ENCODE peak calls at places on chromosomes 2 and 18, in six cellular contexts. One of them, this sample, is unnamed.

GRCh38 chr2:240325654-240326031 is 109.8 kb upstream of the GPC1 start:
- DNase-seq in fibroblast of lung: no peak
- DNase-seq in HL-60: no peak
- DNase-seq in mammary epithelial cell: peak
- DNase-seq in cardiac fibroblast: peak
- DNase-seq in endodermal cell: peak
- DNase-seq in this sample: no peak

GRCh38 chr18:79454034-79454735 is 58.5 kb downstream of the NFATC1 start:
- DNase-seq in fibroblast of lung: no peak
- DNase-seq in HL-60: no peak
- DNase-seq in mammary epithelial cell: no peak
- DNase-seq in cardiac fibroblast: peak
- DNase-seq in endodermal cell: no peak
- DNase-seq in this sample: no peak

GRCh38 chr2:9803023-9803805 is 40.1 kb upstream of the TAF1B start:
- DNase-seq in fibroblast of lung: no peak
- DNase-seq in HL-60: no peak
- DNase-seq in mammary epithelial cell: peak
- DNase-seq in cardiac fibroblast: peak
- DNase-seq in endodermal cell: peak
- DNase-seq in this sample: no peak

GRCh38 chr18:80202264-80202998 is 44.9 kb downstream of the PARD6G start:
- DNase-seq in fibroblast of lung: no peak
- DNase-seq in HL-60: no peak
- DNase-seq in mammary epithelial cell: no peak
- DNase-seq in cardiac fibroblast: no peak
- DNase-seq in endodermal cell: no peak
- DNase-seq in this sample: no peak

GRCh38 chr2:179107737-179108136 is 57.8 kb upstream of the CCDC141 start:
- DNase-seq in fibroblast of lung: peak
- DNase-seq in HL-60: no peak
- DNase-seq in mammary epithelial cell: no peak
- DNase-seq in cardiac fibroblast: peak
- DNase-seq in endodermal cell: no peak
- DNase-seq in this sample: peak

GRCh38 chr18:36378194-36378593 is 80.7 kb downstream of the FHOD3 start:
- DNase-seq in fibroblast of lung: no peak
- DNase-seq in HL-60: no peak
- DNase-seq in mammary epithelial cell: no peak
- DNase-seq in cardiac fibroblast: no peak
- DNase-seq in endodermal cell: no peak
- DNase-seq in this sample: no peak

GRCh38 chr2:102664439-102665042 is 45.2 kb downstream of the SLC9A2 start:
- DNase-seq in fibroblast of lung: no peak
- DNase-seq in HL-60: no peak
- DNase-seq in mammary epithelial cell: peak
- DNase-seq in cardiac fibroblast: peak
- DNase-seq in endodermal cell: no peak
- DNase-seq in this sample: peak

GRCh38 chr2:216691210-216691741 is 4.1 kb downstream of the IGFBP5 start:
- DNase-seq in fibroblast of lung: peak
- DNase-seq in HL-60: no peak
- DNase-seq in mammary epithelial cell: peak
- DNase-seq in cardiac fibroblast: peak
- DNase-seq in endodermal cell: peak
- DNase-seq in this sample: peak

GRCh38 chr2:225010804-225011203 is 31.5 kb downstream of the DOCK10 start:
- DNase-seq in fibroblast of lung: peak
- DNase-seq in HL-60: no peak
- DNase-seq in mammary epithelial cell: peak
- DNase-seq in cardiac fibroblast: peak
- DNase-seq in endodermal cell: no peak
- DNase-seq in this sample: peak

GRCh38 chr18:42025974-42026625 is 71.1 kb downstream of the PIK3C3 start:
- DNase-seq in fibroblast of lung: no peak
- DNase-seq in HL-60: no peak
- DNase-seq in mammary epithelial cell: no peak
- DNase-seq in cardiac fibroblast: no peak
- DNase-seq in endodermal cell: no peak
- DNase-seq in this sample: no peak

GRCh38 chr18:9210996-9211395 is 74.4 kb downstream of the ANKRD12 start:
- DNase-seq in fibroblast of lung: no peak
- DNase-seq in HL-60: no peak
- DNase-seq in mammary epithelial cell: no peak
- DNase-seq in cardiac fibroblast: peak
- DNase-seq in endodermal cell: no peak
- DNase-seq in this sample: peak

GRCh38 chr18:79941473-79942119 is 9.9 kb downstream of the SLC66A2 start:
- DNase-seq in fibroblast of lung: no peak
- DNase-seq in HL-60: no peak
- DNase-seq in mammary epithelial cell: no peak
- DNase-seq in cardiac fibroblast: no peak
- DNase-seq in endodermal cell: peak
- DNase-seq in this sample: no peak

GRCh38 chr2:240913810-240914644 is 7.9 kb downstream of the CROCC2 start:
- DNase-seq in fibroblast of lung: peak
- DNase-seq in HL-60: peak
- DNase-seq in mammary epithelial cell: no peak
- DNase-seq in cardiac fibroblast: peak
- DNase-seq in endodermal cell: peak
- DNase-seq in this sample: no peak

GRCh38 chr2:107992069-107992468 is 5.7 kb downstream of the SLC5A7 start:
- DNase-seq in fibroblast of lung: no peak
- DNase-seq in HL-60: no peak
- DNase-seq in mammary epithelial cell: no peak
- DNase-seq in cardiac fibroblast: peak
- DNase-seq in endodermal cell: no peak
- DNase-seq in this sample: no peak

GRCh38 chr2:54888146-54888545 is 162.1 kb downstream of the RTN4 start:
- DNase-seq in fibroblast of lung: no peak
- DNase-seq in HL-60: no peak
- DNase-seq in mammary epithelial cell: no peak
- DNase-seq in cardiac fibroblast: no peak
- DNase-seq in endodermal cell: no peak
- DNase-seq in this sample: no peak

GRCh38 chr2:102618452-102619413 is 620 bp upstream of the SLC9A2 start:
- DNase-seq in fibroblast of lung: peak
- DNase-seq in HL-60: peak
- DNase-seq in mammary epithelial cell: peak
- DNase-seq in cardiac fibroblast: peak
- DNase-seq in endodermal cell: peak
- DNase-seq in this sample: no peak

GRCh38 chr2:88590998-88591613 is 36.2 kb downstream of the EIF2AK3 start:
- DNase-seq in fibroblast of lung: peak
- DNase-seq in HL-60: peak
- DNase-seq in mammary epithelial cell: peak
- DNase-seq in cardiac fibroblast: peak
- DNase-seq in endodermal cell: peak
- DNase-seq in this sample: peak

GRCh38 chr18:35463837-35464236 is 33.9 kb downstream of the INO80C start:
- DNase-seq in fibroblast of lung: no peak
- DNase-seq in HL-60: no peak
- DNase-seq in mammary epithelial cell: no peak
- DNase-seq in cardiac fibroblast: no peak
- DNase-seq in endodermal cell: no peak
- DNase-seq in this sample: no peak

GRCh38 chr2:218383892-218384519 is 1.9 kb downstream of the SLC11A1 start:
- DNase-seq in fibroblast of lung: no peak
- DNase-seq in HL-60: no peak
- DNase-seq in mammary epithelial cell: peak
- DNase-seq in cardiac fibroblast: peak
- DNase-seq in endodermal cell: no peak
- DNase-seq in this sample: no peak

GRCh38 chr2:60522462-60522861 is 31.0 kb downstream of the BCL11A start:
- DNase-seq in fibroblast of lung: no peak
- DNase-seq in HL-60: no peak
- DNase-seq in mammary epithelial cell: no peak
- DNase-seq in cardiac fibroblast: no peak
- DNase-seq in endodermal cell: peak
- DNase-seq in this sample: no peak

GRCh38 chr2:117956036-117956791 is 57.7 kb downstream of the CCDC93 start:
- DNase-seq in fibroblast of lung: peak
- DNase-seq in HL-60: no peak
- DNase-seq in mammary epithelial cell: no peak
- DNase-seq in cardiac fibroblast: peak
- DNase-seq in endodermal cell: no peak
- DNase-seq in this sample: no peak
- H3K4me3 ChIP-seq in fibroblast of lung: no peak
- H3K4me3 ChIP-seq in HL-60: no peak
- H3K4me3 ChIP-seq in mammary epithelial cell: no peak
- H3K4me3 ChIP-seq in cardiac fibroblast: no peak
- H3K4me3 ChIP-seq in endodermal cell: no peak
- H3K4me3 ChIP-seq in this sample: no peak

GRCh38 chr2:177596866-177597265 is 204.3 kb downstream of the AGPS start:
- DNase-seq in fibroblast of lung: no peak
- DNase-seq in HL-60: no peak
- DNase-seq in mammary epithelial cell: no peak
- DNase-seq in cardiac fibroblast: no peak
- DNase-seq in endodermal cell: no peak
- DNase-seq in this sample: no peak

GRCh38 chr2:177597759-177598158 is 205.2 kb downstream of the AGPS start:
- DNase-seq in fibroblast of lung: no peak
- DNase-seq in HL-60: no peak
- DNase-seq in mammary epithelial cell: no peak
- DNase-seq in cardiac fibroblast: no peak
- DNase-seq in endodermal cell: no peak
- DNase-seq in this sample: no peak

GRCh38 chr2:177599956-177600355 is 207.4 kb downstream of the AGPS start:
- DNase-seq in fibroblast of lung: no peak
- DNase-seq in HL-60: no peak
- DNase-seq in mammary epithelial cell: no peak
- DNase-seq in cardiac fibroblast: no peak
- DNase-seq in endodermal cell: no peak
- DNase-seq in this sample: no peak

GRCh38 chr2:177599072-177599688 is 206.6 kb downstream of the AGPS start:
- DNase-seq in fibroblast of lung: no peak
- DNase-seq in HL-60: no peak
- DNase-seq in mammary epithelial cell: no peak
- DNase-seq in cardiac fibroblast: no peak
- DNase-seq in endodermal cell: peak
- DNase-seq in this sample: no peak

DNA sequence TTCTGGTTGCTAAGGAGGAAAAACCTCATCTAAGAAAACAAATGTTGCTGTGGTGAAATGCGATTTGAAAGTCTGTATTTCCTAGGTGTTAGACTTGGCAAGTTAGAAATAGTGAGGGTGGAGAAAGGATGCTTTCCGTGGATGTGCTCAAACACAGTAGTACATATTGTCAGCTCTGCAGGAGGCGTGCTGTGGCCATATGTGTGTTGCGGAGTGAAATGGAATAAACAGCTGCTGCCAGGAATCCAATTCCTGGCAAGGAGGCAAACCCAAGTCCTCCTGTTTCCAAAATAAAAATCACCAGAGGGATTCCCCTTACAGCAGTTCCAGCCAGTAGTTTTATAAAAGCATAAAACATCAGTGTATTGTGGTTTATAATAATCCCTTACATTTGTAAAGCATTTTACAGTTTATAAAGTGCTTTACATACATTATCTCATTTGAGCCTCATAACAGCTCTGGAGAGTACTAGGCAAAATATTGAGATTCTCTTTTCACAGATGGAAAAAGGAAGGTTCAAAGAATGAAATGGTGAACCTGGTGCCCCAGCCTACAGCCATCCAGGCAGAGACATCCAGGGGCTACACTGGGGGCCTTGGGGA is 205.8 kb downstream of the AGPS start:
- DNase-seq in fibroblast of lung: peak
- DNase-seq in HL-60: no peak
- DNase-seq in mammary epithelial cell: no peak
- DNase-seq in cardiac fibroblast: peak
- DNase-seq in endodermal cell: peak
- DNase-seq in this sample: no peak
- TF ChIP-seq CTCF in fibroblast of lung: no peak
- TF ChIP-seq CTCF in HL-60: no peak
- TF ChIP-seq CTCF in mammary epithelial cell: no peak
- TF ChIP-seq CTCF in cardiac fibroblast: no peak
- TF ChIP-seq CTCF in endodermal cell: no peak
- TF ChIP-seq CTCF in this sample: no peak

GRCh38 chr18:22935431-22935830 is 2.3 kb downstream of the RBBP8 start:
- DNase-seq in fibroblast of lung: no peak
- DNase-seq in HL-60: no peak
- DNase-seq in mammary epithelial cell: peak
- DNase-seq in cardiac fibroblast: no peak
- DNase-seq in endodermal cell: no peak
- DNase-seq in this sample: no peak
- H3K4me3 ChIP-seq in fibroblast of lung: no peak
- H3K4me3 ChIP-seq in HL-60: no peak
- H3K4me3 ChIP-seq in mammary epithelial cell: peak
- H3K4me3 ChIP-seq in cardiac fibroblast: no peak
- H3K4me3 ChIP-seq in endodermal cell: no peak
- H3K4me3 ChIP-seq in this sample: no peak

GRCh38 chr2:120528693-120529076 is 182.7 kb downstream of the INHBB start:
- DNase-seq in fibroblast of lung: no peak
- DNase-seq in HL-60: no peak
- DNase-seq in mammary epithelial cell: no peak
- DNase-seq in cardiac fibroblast: no peak
- DNase-seq in endodermal cell: no peak
- DNase-seq in this sample: no peak
- TF ChIP-seq CTCF in fibroblast of lung: no peak
- TF ChIP-seq CTCF in HL-60: no peak
- TF ChIP-seq CTCF in mammary epithelial cell: no peak
- TF ChIP-seq CTCF in cardiac fibroblast: no peak
- TF ChIP-seq CTCF in endodermal cell: no peak
- TF ChIP-seq CTCF in this sample: no peak

GRCh38 chr2:152171733-152172132 is 3.8 kb downstream of the STAM2 start:
- DNase-seq in fibroblast of lung: no peak
- DNase-seq in HL-60: no peak
- DNase-seq in mammary epithelial cell: peak
- DNase-seq in cardiac fibroblast: peak
- DNase-seq in endodermal cell: no peak
- DNase-seq in this sample: no peak
- H3K4me3 ChIP-seq in fibroblast of lung: no peak
- H3K4me3 ChIP-seq in HL-60: no peak
- H3K4me3 ChIP-seq in mammary epithelial cell: peak
- H3K4me3 ChIP-seq in cardiac fibroblast: no peak
- H3K4me3 ChIP-seq in endodermal cell: no peak
- H3K4me3 ChIP-seq in this sample: no peak

GRCh38 chr2:74836675-74837401 is 2.9 kb downstream of the HK2 start:
- DNase-seq in fibroblast of lung: no peak
- DNase-seq in HL-60: no peak
- DNase-seq in mammary epithelial cell: no peak
- DNase-seq in cardiac fibroblast: no peak
- DNase-seq in endodermal cell: peak
- DNase-seq in this sample: no peak
- TF ChIP-seq CTCF in fibroblast of lung: no peak
- TF ChIP-seq CTCF in HL-60: no peak
- TF ChIP-seq CTCF in mammary epithelial cell: no peak
- TF ChIP-seq CTCF in cardiac fibroblast: no peak
- TF ChIP-seq CTCF in endodermal cell: peak
- TF ChIP-seq CTCF in this sample: no peak

GRCh38 chr2:144524190-144524957 is 4.5 kb upstream of the ZEB2 start:
- DNase-seq in fibroblast of lung: peak
- DNase-seq in HL-60: no peak
- DNase-seq in mammary epithelial cell: no peak
- DNase-seq in cardiac fibroblast: peak
- DNase-seq in endodermal cell: peak
- DNase-seq in this sample: no peak
- H3K4me3 ChIP-seq in fibroblast of lung: peak
- H3K4me3 ChIP-seq in HL-60: peak
- H3K4me3 ChIP-seq in mammary epithelial cell: no peak
- H3K4me3 ChIP-seq in cardiac fibroblast: peak
- H3K4me3 ChIP-seq in endodermal cell: peak
- H3K4me3 ChIP-seq in this sample: peak

GRCh38 chr2:237743561-237744269 is 54.9 kb upstream of the RBM44 start:
- DNase-seq in fibroblast of lung: no peak
- DNase-seq in HL-60: no peak
- DNase-seq in mammary epithelial cell: peak
- DNase-seq in cardiac fibroblast: peak
- DNase-seq in endodermal cell: no peak
- DNase-seq in this sample: peak
- TF ChIP-seq CTCF in fibroblast of lung: peak
- TF ChIP-seq CTCF in HL-60: no peak
- TF ChIP-seq CTCF in mammary epithelial cell: no peak
- TF ChIP-seq CTCF in cardiac fibroblast: no peak
- TF ChIP-seq CTCF in endodermal cell: peak
- TF ChIP-seq CTCF in this sample: peak

This sample was measured in brain microvascular endothelial cell.